ENCODE peak calls at places on chromosome 16, in six cellular contexts. O, I, B, X, T and R are unnamed samples.

GRCh38 chr16:1949507-1949906 is 5.0 kb downstream of the RPL3L start:
- DNase-seq in X (no peak), I (no peak), O (no peak), B (no peak), T (no peak), R (no peak)

GRCh38 chr16:3983081-3983520 is 102.6 kb upstream of the CREBBP start:
- DNase-seq in X (peak), I (no peak), B (no peak), T (peak), O (peak), R (peak)

GRCh38 chr16:67542464-67542863 is 13.8 kb downstream of the RIPOR1 start:
- DNase-seq in I (no peak), X (no peak), B (peak), O (peak), T (peak), R (peak)

GRCh38 chr16:66874079-66874775 is 6.1 kb upstream of the PDP2 start:
- DNase-seq in X (no peak), B (no peak), T (no peak), I (no peak), O (peak), R (peak)

GRCh38 chr16:13148836-13149235 is 247.4 kb downstream of the SHISA9 start:
- DNase-seq in X (no peak), O (no peak), I (no peak), B (no peak), T (no peak), R (no peak)

GRCh38 chr16:56190903-56191806 is at the start of gene GNAO1:
- DNase-seq in X (peak), I (peak), O (no peak), T (no peak), B (peak), R (peak)

GRCh38 chr16:14553447-14553846 is 76.6 kb downstream of the PARN start:
- DNase-seq in T (no peak), X (no peak), O (no peak), B (no peak), I (no peak), R (no peak)

GRCh38 chr16:56519459-56520250 is at the start of gene BBS2:
- DNase-seq in O (peak), X (peak), T (peak), B (peak), I (peak), R (peak)

GRCh38 chr16:2686912-2687507 is 4.7 kb downstream of the KCTD5 start:
- DNase-seq in O (no peak), X (peak), T (no peak), B (peak), I (no peak), R (no peak)

GRCh38 chr16:78988361-78988992 is 612.1 kb downstream of the MAF start:
- DNase-seq in B (no peak), X (no peak), I (no peak), O (no peak), T (no peak), R (no peak)

GRCh38 chr16:929227-929669 is 41.5 kb downstream of the LMF1 start:
- DNase-seq in X (no peak), B (no peak), O (no peak), T (no peak), I (no peak), R (no peak)

GRCh38 chr16:84065536-84066132 is 23.0 kb upstream of the SLC38A8 start:
- DNase-seq in O (peak), B (no peak), T (peak), I (no peak), X (peak), R (peak)

GRCh38 chr16:70254965-70255286 is 3.2 kb upstream of the EXOSC6 start:
- DNase-seq in I (no peak), O (no peak), B (no peak), X (no peak), T (no peak), R (no peak)

GRCh38 chr16:48366165-48367093 is 18.8 kb downstream of the SIAH1 start:
- DNase-seq in O (peak), T (peak), B (peak), X (peak), I (peak), R (peak)

GRCh38 chr16:23581746-23582145 is 14.4 kb downstream of the NDUFAB1 start:
- DNase-seq in I (no peak), O (no peak), B (no peak), X (no peak), T (no peak), R (no peak)

GRCh38 chr16:54284319-54284930 is 2.2 kb downstream of the IRX3 start:
- DNase-seq in O (no peak), B (no peak), X (no peak), I (no peak), T (no peak), R (no peak)

GRCh38 chr16:69371564-69371963 is 14.2 kb downstream of the TERF2 start:
- DNase-seq in B (no peak), X (no peak), I (no peak), O (no peak), T (no peak), R (no peak)

GRCh38 chr16:27171584-27171983 is 31.7 kb upstream of the KDM8 start:
- DNase-seq in B (no peak), O (no peak), T (no peak), I (no peak), X (no peak), R (no peak)

GRCh38 chr16:82638095-82638798 is 11.5 kb downstream of the CDH13 start:
- DNase-seq in X (no peak), O (peak), B (no peak), T (peak), I (no peak), R (peak)

GRCh38 chr16:78684040-78684611 is 584.7 kb downstream of the WWOX start:
- DNase-seq in O (peak), B (no peak), T (no peak), I (no peak), X (peak), R (peak)

GRCh38 chr16:46970089-46970488 is 3.4 kb downstream of the DNAJA2 start:
- DNase-seq in T (no peak), B (no peak), X (no peak), I (no peak), O (no peak), R (no peak)

GRCh38 chr16:51243836-51244483 is 92.9 kb upstream of the SALL1 start:
- DNase-seq in T (peak), B (no peak), X (peak), O (no peak), I (no peak), R (no peak)

GRCh38 chr16:24309222-24309905 is 53.2 kb downstream of the CACNG3 start:
- DNase-seq in X (peak), O (no peak), I (no peak), B (no peak), T (no peak), R (peak)

GRCh38 chr16:15440852-15441251 is 6.5 kb downstream of the BMERB1 start:
- DNase-seq in B (no peak), I (no peak), X (no peak), O (peak), T (peak), R (peak)

GRCh38 chr16:57041182-57042156 is 50.9 kb upstream of the CPNE2 start:
- DNase-seq in O (no peak), T (no peak), I (peak), B (peak), X (peak), R (no peak)

GRCh38 chr16:1048442-1049112 is 24.0 kb upstream of the SSTR5 start:
- DNase-seq in X (peak), O (no peak), T (no peak), B (no peak), I (no peak), R (peak)

GRCh38 chr16:48361012-48361411 is 24.2 kb downstream of the SIAH1 start:
- DNase-seq in B (no peak), T (peak), O (no peak), X (no peak), I (no peak), R (no peak)

GRCh38 chr16:24514096-24514495 is 25.3 kb upstream of the RBBP6 start:
- DNase-seq in B (no peak), I (no peak), O (no peak), X (no peak), T (no peak), R (no peak)

GRCh38 chr16:72990003-72990521 is 57.9 kb downstream of the ZFHX3 start:
- DNase-seq in T (no peak), X (no peak), O (peak), I (no peak), B (no peak), R (peak)

GRCh38 chr16:1395444-1396074 is 18.9 kb downstream of the UNKL start:
- DNase-seq in B (no peak), X (no peak), I (no peak), T (no peak), O (no peak), R (no peak)

GRCh38 chr16:85641776-85642176 is 28.7 kb downstream of the GSE1 start:
- DNase-seq in B (no peak), T (no peak), X (peak), O (no peak), I (no peak), R (no peak)

GRCh38 chr16:19980866-19981265 is 92.8 kb downstream of the GPR139 start:
- DNase-seq in B (no peak), T (peak), O (no peak), I (no peak), X (peak), R (peak)

GRCh38 chr16:89586853-89587252 is 11.3 kb downstream of the CPNE7 start:
- DNase-seq in X (no peak), B (no peak), I (no peak), O (no peak), T (no peak), R (no peak)